ENCODE peak calls at places on chromosomes 6 and 20, in six cellular contexts. Q is ascending aorta, L is uterus, N is left ventricle myocardium inferior, K is adrenal gland, P is heart right ventricle. V is an unnamed sample.

GRCh38 chr6:157033428-157034140 is 256.4 kb downstream of the ARID1B start:
- DNase-seq in P (no peak), K (no peak), Q (no peak), N (no peak), L (no peak), V (no peak)

GRCh38 chr6:3063733-3064700 is 4.3 kb upstream of the RIPK1 start:
- DNase-seq in Q (peak; percentile 98), L (peak; percentile 95), K (peak; percentile 98), N (peak; percentile 97), P (peak; percentile 97), V (peak; percentile 95)

GRCh38 chr20:36272547-36273220 is 33.5 kb upstream of the DLGAP4 start:
- DNase-seq in Q (no peak), K (no peak), P (no peak), N (no peak), L (no peak), V (peak; percentile 28)

GRCh38 chr6:109260701-109261100 is 121.6 kb downstream of the CD164 start:
- DNase-seq in N (no peak), K (no peak), P (no peak), L (no peak), Q (no peak), V (no peak)

GRCh38 chr6:1856381-1856780 is 246.7 kb downstream of the FOXC1 start:
- DNase-seq in Q (no peak), L (no peak), K (peak; percentile 26), P (no peak), N (no peak), V (no peak)

GRCh38 chr6:166907871-166908806 is 48.2 kb downstream of the RNASET2 start:
- DNase-seq in Q (no peak), L (no peak), K (no peak), P (no peak), N (no peak), V (no peak)

GRCh38 chr6:112330877-112331260 is 16.3 kb upstream of the RFPL4B start:
- DNase-seq in L (no peak), P (no peak), N (no peak), Q (no peak), K (no peak), V (no peak)

GRCh38 chr6:124858564-124858963 is 103.7 kb upstream of the RNF217 start:
- DNase-seq in L (no peak), Q (no peak), P (no peak), K (no peak), N (no peak), V (no peak)

GRCh38 chr6:16337280-16337975 is 99.0 kb downstream of the GMPR start:
- DNase-seq in N (peak; percentile 97), K (peak; percentile 79), Q (peak; percentile 94), P (peak; percentile 97), L (peak; percentile 97), V (peak; percentile 93)

GRCh38 chr20:61453219-61453618 is 201.2 kb downstream of the CDH4 start:
- DNase-seq in Q (no peak), L (no peak), P (no peak), K (no peak), N (no peak), V (no peak)

GRCh38 chr6:2839195-2839981 is 2.3 kb downstream of the SERPINB1 start:
- DNase-seq in Q (peak; percentile 46), K (no peak), N (no peak), P (no peak), L (no peak), V (no peak)

GRCh38 chr6:47655719-47656595 is 42.4 kb upstream of the ADGRF4 start:
- DNase-seq in K (no peak), P (peak; percentile 21), Q (no peak), L (no peak), N (no peak), V (peak; percentile 16)

GRCh38 chr20:33827629-33828325 is 16.6 kb downstream of the CHMP4B start:
- DNase-seq in Q (no peak), L (no peak), K (no peak), P (no peak), N (no peak), V (no peak)

GRCh38 chr6:44508646-44509045 is 121.1 kb downstream of the CDC5L start:
- DNase-seq in L (no peak), K (no peak), Q (no peak), P (no peak), N (no peak), V (no peak)

GRCh38 chr6:137271245-137272183 is 52.3 kb upstream of the IFNGR1 start:
- DNase-seq in K (no peak), N (no peak), Q (no peak), L (no peak), P (no peak), V (no peak)

GRCh38 chr6:105301756-105302616 is 100.9 kb downstream of the PREP start:
- DNase-seq in L (no peak), P (no peak), K (no peak), Q (no peak), N (no peak), V (no peak)

GRCh38 chr6:1417718-1418117 is 28.3 kb downstream of the FOXF2 start:
- DNase-seq in L (no peak), P (no peak), Q (no peak), N (no peak), K (no peak), V (no peak)

GRCh38 chr6:105504660-105505059 is 101.8 kb upstream of the PREP start:
- DNase-seq in N (no peak), P (peak; percentile 18), Q (no peak), L (peak; percentile 40), K (no peak), V (no peak)

GRCh38 chr6:1424306-1424927 is 35.0 kb downstream of the FOXF2 start:
- DNase-seq in L (no peak), Q (peak; percentile 45), K (peak; percentile 39), P (no peak), N (peak; percentile 20), V (peak; percentile 28)

GRCh38 chr20:16637814-16638213 is 64.6 kb upstream of the KIF16B start:
- DNase-seq in N (no peak), L (no peak), K (no peak), P (no peak), Q (no peak), V (no peak)

GRCh38 chr20:36273414-36274247 is 32.5 kb upstream of the DLGAP4 start:
- DNase-seq in L (no peak), K (no peak), Q (no peak), N (no peak), P (no peak), V (peak; percentile 27)

GRCh38 chr6:18415207-18415606 is 28.1 kb downstream of the RNF144B start:
- DNase-seq in L (no peak), Q (no peak), N (no peak), K (no peak), P (no peak), V (no peak)

GRCh38 chr6:72649032-72649984 is 27.4 kb downstream of the KCNQ5 start:
- DNase-seq in Q (no peak), P (no peak), N (no peak), K (no peak), L (no peak), V (no peak)

GRCh38 chr20:32481311-32482103 is 103.6 kb downstream of the NOL4L start:
- DNase-seq in Q (no peak), N (no peak), L (no peak), K (no peak), P (no peak), V (no peak)
- H3K4me1 ChIP-seq in Q (peaks cover 13% of the 10 kb centered on the region), N (peaks cover 68% of the 10 kb centered on the region), L (peaks cover 5% of the 10 kb centered on the region), K (peaks cover 72% of the 10 kb centered on the region), P (peaks cover 56% of the 10 kb centered on the region), V (peaks cover 16% of the 10 kb centered on the region)

GRCh38 chr20:45297786-45298497 is 8.7 kb upstream of the RBPJL start:
- DNase-seq in N (no peak), L (no peak), K (no peak), Q (no peak), P (no peak), V (no peak)

GRCh38 chr20:45301824-45302251 is 4.8 kb upstream of the RBPJL start:
- DNase-seq in L (no peak), K (no peak), P (no peak), Q (no peak), N (no peak), V (no peak)

GRCh38 chr20:45303586-45304463 is 2.8 kb upstream of the RBPJL start:
- DNase-seq in K (no peak), P (no peak), L (no peak), N (no peak), Q (no peak), V (no peak)

GRCh38 chr20:45299786-45300185 is 6.9 kb upstream of the RBPJL start:
- DNase-seq in K (no peak), N (no peak), L (no peak), Q (no peak), P (no peak), V (no peak)

DNA sequence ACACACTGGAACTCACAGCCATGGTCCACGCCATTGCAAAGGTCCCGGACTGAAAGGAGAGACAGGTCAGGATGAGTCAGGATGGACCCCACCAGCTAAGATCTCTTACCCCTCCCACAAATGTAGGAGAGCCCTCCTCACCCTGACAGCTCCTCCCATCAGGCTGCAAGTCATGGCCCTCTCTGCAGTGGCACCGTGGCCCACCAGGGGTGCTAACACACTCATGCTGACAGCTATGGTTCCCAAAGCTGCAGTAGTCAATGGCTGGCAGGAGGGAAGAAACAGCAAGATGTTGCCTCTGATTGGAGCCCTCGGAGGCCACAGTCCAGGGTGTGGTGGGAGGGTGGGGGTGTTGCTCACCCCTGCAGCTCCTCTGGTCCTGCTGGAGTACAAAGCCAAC is 5.7 kb upstream of the RBPJL start:
- DNase-seq in L (no peak), K (no peak), P (no peak), Q (no peak), N (no peak), V (no peak)
- TF ChIP-seq CTCF in L (no peak), K (no peak), P (no peak), Q (peak; percentile 24), N (peak; percentile 22), V (no peak)

GRCh38 chr20:5168582-5169396 is 42.0 kb downstream of the CDS2 start:
- DNase-seq in N (no peak), Q (peak; percentile 72), P (no peak), K (no peak), L (no peak), V (no peak)
- H3K27ac ChIP-seq in N (peak overlapping the region; percentile 88), Q (peak overlapping the region; percentile 72), P (peak overlapping the region; percentile 76), K (peak overlapping the region; percentile 74), L (peak overlapping the region; percentile 63), V (peak overlapping the region; percentile 63)

GRCh38 chr6:119129148-119129967 is 50.9 kb upstream of the FAM184A start:
- DNase-seq in P (no peak), L (no peak), K (peak; percentile 26), N (no peak), Q (no peak), V (no peak)
- H3K4me1 ChIP-seq in P (no peaks in the 10 kb centered on the region), L (no peaks in the 10 kb centered on the region), K (peaks cover 8% of the 10 kb centered on the region), N (peaks cover 8% of the 10 kb centered on the region), Q (peaks cover 11% of the 10 kb centered on the region), V (peaks cover 4% of the 10 kb centered on the region)